ENCODE peak calls at places on chromosome 18, in six cellular contexts. X is AG09319, O is IMR-90, Y is H9, J is left ventricle myocardium inferior, U is B cell. V is an unnamed sample.

GRCh38 chr18:55095579-55095978 is 136.3 kb upstream of the CCDC68 start:
- DNase-seq in X (no peak), O (no peak), Y (no peak), J (no peak), U (no peak), V (no peak)

GRCh38 chr18:63788447-63789096 is 13.4 kb downstream of the SERPINB7 start:
- DNase-seq in X (peak), O (peak), Y (no peak), J (no peak), U (no peak), V (peak)

GRCh38 chr18:11089931-11090715 is 59.2 kb downstream of the PIEZO2 start:
- DNase-seq in X (no peak), O (no peak), Y (no peak), J (no peak), U (no peak), V (no peak)

GRCh38 chr18:23406271-23406787 is 46.8 kb upstream of the RIOK3 start:
- DNase-seq in X (no peak), O (peak), Y (no peak), J (no peak), U (no peak), V (no peak)

GRCh38 chr18:61608306-61608705 is 275.1 kb downstream of the CDH20 start:
- DNase-seq in X (no peak), O (peak), Y (no peak), J (no peak), U (no peak), V (no peak)

GRCh38 chr18:8786766-8787670 is 81.7 kb downstream of the MTCL1 start:
- DNase-seq in X (no peak), O (no peak), Y (no peak), J (no peak), U (no peak), V (peak)

GRCh38 chr18:63073481-63073880 is 246.1 kb downstream of the BCL2 start:
- DNase-seq in X (no peak), O (no peak), Y (no peak), J (no peak), U (no peak), V (no peak)

GRCh38 chr18:25349926-25350560 is 1.9 kb downstream of the ZNF521 start:
- DNase-seq in X (no peak), O (peak), Y (peak), J (peak), U (peak), V (no peak)

GRCh38 chr18:54950221-54950620 is 9.0 kb downstream of the CCDC68 start:
- DNase-seq in X (no peak), O (no peak), Y (no peak), J (no peak), U (no peak), V (peak)

GRCh38 chr18:7269903-7270302 is 39.0 kb downstream of the LRRC30 start:
- DNase-seq in X (no peak), O (no peak), Y (no peak), J (no peak), U (no peak), V (no peak)

GRCh38 chr18:7273301-7273911 is 42.5 kb downstream of the LRRC30 start:
- DNase-seq in X (no peak), O (peak), Y (no peak), J (peak), U (no peak), V (peak)

GRCh38 chr18:7272268-7273049 is 41.6 kb downstream of the LRRC30 start:
- DNase-seq in X (peak), O (peak), Y (peak), J (peak), U (no peak), V (peak)
- TF ChIP-seq CTCF in X (peak), O (peak), Y (peak), J (peak), U (no peak), V (peak)

GRCh38 chr18:74291771-74292540 is at the start of gene CYB5A:
- DNase-seq in X (peak), O (peak), Y (peak), J (peak), U (peak), V (peak)
- TF ChIP-seq CTCF in X (no peak), O (no peak), Y (peak), J (no peak), U (peak), V (peak)

DNA sequence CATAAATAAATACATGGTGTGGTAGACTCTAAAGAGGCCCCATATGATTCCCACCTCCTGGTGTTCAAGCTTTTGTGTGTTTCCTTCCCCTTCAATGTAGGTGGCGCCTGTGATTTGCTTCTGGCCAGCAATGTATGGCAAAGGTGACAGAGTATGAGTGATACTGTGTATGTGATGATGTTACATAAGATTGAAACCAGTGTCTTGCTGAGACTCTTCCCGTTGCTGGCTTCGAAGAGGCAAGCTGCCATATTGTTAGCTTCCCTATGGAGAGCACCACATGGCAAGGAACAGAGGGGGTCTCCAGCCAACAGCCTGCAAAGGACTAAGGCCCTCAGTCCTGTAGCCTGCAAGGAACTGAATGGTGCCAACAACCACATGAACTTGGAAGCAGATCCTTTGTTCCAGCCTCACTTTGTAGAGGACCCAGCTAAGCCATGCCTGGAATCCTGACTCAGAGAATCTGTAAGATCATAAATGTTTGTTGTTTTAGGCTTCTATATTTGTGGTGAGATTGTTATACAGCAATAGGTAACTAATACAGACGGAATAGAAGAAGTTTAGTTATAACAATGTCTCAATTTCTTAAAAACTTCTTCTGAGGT is 1.7 kb upstream of the SMAD4 start:
- DNase-seq in X (no peak), O (peak), Y (no peak), J (no peak), U (no peak), V (peak)
- TF ChIP-seq CTCF in X (no peak), O (peak), Y (no peak), J (no peak), U (no peak), V (no peak)

GRCh38 chr18:49168970-49169619 is 218.3 kb upstream of the SMAD7 start:
- DNase-seq in X (no peak), O (no peak), Y (no peak), J (no peak), U (no peak), V (peak)
- TF ChIP-seq CTCF in X (no peak), O (no peak), Y (no peak), J (no peak), U (no peak), V (peak)

DNA sequence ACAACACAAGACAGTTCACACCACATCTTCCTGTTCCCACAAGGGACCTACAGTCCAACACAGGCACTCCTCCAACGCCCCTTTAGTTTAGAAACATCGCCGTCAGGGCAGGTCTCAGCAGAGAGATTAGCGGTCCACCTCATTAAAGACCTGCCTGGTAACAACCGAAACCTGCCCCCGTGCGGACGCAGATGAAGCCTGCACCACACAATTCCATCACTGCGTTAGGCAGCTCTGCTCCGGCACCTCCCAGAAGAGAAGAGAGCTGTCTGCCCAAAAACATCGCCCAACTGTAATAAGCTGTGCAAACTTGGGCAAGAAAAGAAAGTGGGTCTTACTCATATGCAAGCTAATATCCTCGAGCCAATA is 32.7 kb downstream of the ZNF516 start:
- DNase-seq in X (no peak), O (no peak), Y (no peak), J (no peak), U (no peak), V (no peak)
- TF ChIP-seq CTCF in X (no peak), O (no peak), Y (peak), J (no peak), U (no peak), V (no peak)

GRCh38 chr18:4017479-4017878 is 437.6 kb downstream of the DLGAP1 start:
- DNase-seq in X (no peak), O (peak), Y (peak), J (no peak), U (no peak), V (peak)
- TF ChIP-seq CTCF in X (no peak), O (no peak), Y (peak), J (peak), U (no peak), V (peak)

DNA sequence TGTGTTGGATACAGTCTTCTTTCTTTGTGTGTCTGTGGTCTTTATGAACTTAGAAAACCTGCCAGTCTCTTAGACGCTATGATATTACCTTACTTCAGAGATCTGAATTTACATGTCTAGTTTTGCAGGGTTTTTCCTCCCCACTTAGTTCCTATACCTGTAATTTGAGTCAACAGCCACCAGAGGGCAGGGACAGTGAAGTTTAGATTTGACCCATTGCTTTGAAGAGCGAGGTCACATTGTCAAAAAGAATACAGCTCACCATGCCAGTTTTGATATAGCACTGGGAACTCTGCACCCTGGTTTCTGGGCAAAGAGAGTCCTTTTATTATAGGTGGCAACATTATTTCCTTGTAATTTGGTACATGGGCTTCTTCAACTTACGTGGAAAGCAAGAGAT is 102.3 kb downstream of the MAPK4 start:
- DNase-seq in X (no peak), O (peak), Y (no peak), J (no peak), U (no peak), V (no peak)
- TF ChIP-seq CTCF in X (no peak), O (peak), Y (peak), J (peak), U (peak), V (peak)

V was measured in bronchial epithelial cell.